ENCODE peak calls at places on chromosomes 1 and 21, in four cellular contexts. U, T, C and G are unnamed samples.

GRCh38 chr1:220368352-220369265 is 96.4 kb upstream of the RAB3GAP2 start:
- DNase-seq in C (no peak), T (no peak), U (no peak), G (no peak)

GRCh38 chr1:162856260-162856659 is 4.7 kb downstream of the CCDC190 start:
- DNase-seq in C (no peak), U (no peak), T (no peak), G (no peak)

GRCh38 chr1:193070395-193070753 is 11.0 kb downstream of the RO60 start:
- DNase-seq in U (no peak), C (no peak), T (no peak), G (peak)

GRCh38 chr1:33966346-33967141 is 102.7 kb downstream of the HMGB4 start:
- DNase-seq in T (no peak), U (no peak), C (no peak), G (no peak)

GRCh38 chr1:53327183-53327941 is 508 bp downstream of the LRP8 start:
- DNase-seq in T (peak), U (no peak), C (peak), G (peak)

GRCh38 chr1:5865774-5866173 is 126.5 kb downstream of the NPHP4 start:
- DNase-seq in C (no peak), U (no peak), T (no peak), G (no peak)

GRCh38 chr21:42865361-42866160 is 13.8 kb downstream of the WDR4 start:
- DNase-seq in T (no peak), U (no peak), C (no peak), G (no peak)

GRCh38 chr1:153277852-153278251 is 18.4 kb downstream of the LORICRIN start:
- DNase-seq in U (no peak), C (peak), T (peak), G (peak)

GRCh38 chr1:107895403-107896181 is 69.4 kb downstream of the VAV3 start:
- DNase-seq in U (no peak), C (no peak), T (no peak), G (no peak)

GRCh38 chr1:204506091-204506968 is 9.9 kb upstream of the MDM4 start:
- DNase-seq in U (peak), T (peak), C (peak), G (peak)

GRCh38 chr1:61124078-61124477 is 41.7 kb downstream of the NFIA start:
- DNase-seq in C (no peak), T (no peak), U (no peak), G (no peak)

GRCh38 chr1:9473032-9473792 is 66.1 kb upstream of the SLC25A33 start:
- DNase-seq in T (peak), U (no peak), C (no peak), G (peak)

GRCh38 chr21:45979651-45980050 is 1.9 kb upstream of the COL6A1 start:
- DNase-seq in C (no peak), T (no peak), U (no peak), G (no peak)

GRCh38 chr1:32351859-32352745 is 10.2 kb downstream of the FAM229A start:
- DNase-seq in C (peak), U (no peak), T (peak), G (peak)

GRCh38 chr1:107220036-107220435 is 79.2 kb downstream of the NTNG1 start:
- DNase-seq in T (no peak), C (no peak), U (no peak), G (no peak)

GRCh38 chr1:8472668-8473067 is 154.8 kb downstream of the SLC45A1 start:
- DNase-seq in U (no peak), T (no peak), C (no peak), G (no peak)

GRCh38 chr1:27968692-27969091 is 8.9 kb downstream of the XKR8 start:
- DNase-seq in U (no peak), C (no peak), T (peak), G (no peak)

GRCh38 chr1:237851209-237851845 is 39.4 kb downstream of the ZP4 start:
- DNase-seq in C (peak), T (peak), U (no peak), G (peak)

GRCh38 chr1:71304125-71304524 is 223.3 kb upstream of the ZRANB2 start:
- DNase-seq in C (no peak), U (no peak), T (no peak), G (no peak)

GRCh38 chr1:156767879-156768608 is 709 bp downstream of the PRCC start:
- DNase-seq in C (no peak), U (no peak), T (peak), G (peak)

GRCh38 chr1:16165548-16165947 is 9.7 kb upstream of the EPHA2 start:
- DNase-seq in T (peak), U (no peak), C (no peak), G (no peak)

GRCh38 chr1:43530483-43531452 is at the start of gene PTPRF:
- DNase-seq in T (peak), C (no peak), U (no peak), G (peak)

GRCh38 chr1:67741786-67742185 is 56.8 kb downstream of the GADD45A start:
- DNase-seq in T (no peak), U (no peak), C (no peak), G (no peak)

GRCh38 chr1:227311389-227312001 is 6.8 kb downstream of the CDC42BPA start:
- DNase-seq in U (no peak), T (no peak), C (no peak), G (no peak)

GRCh38 chr21:38958940-38959685 is 153.4 kb downstream of the ETS2 start:
- DNase-seq in U (no peak), C (peak), T (peak), G (no peak)

GRCh38 chr1:44246806-44247205 is 33.5 kb downstream of the DMAP1 start:
- DNase-seq in U (no peak), T (no peak), C (no peak), G (no peak)

GRCh38 chr1:230982698-230983097 is 3.8 kb downstream of the ARV1 start:
- DNase-seq in C (no peak), U (no peak), T (no peak), G (no peak)

GRCh38 chr1:223815865-223816264 is 29.9 kb downstream of the TP53BP2 start:
- DNase-seq in U (no peak), T (no peak), C (no peak), G (no peak)
- TF ChIP-seq CHD4 in U (no peak), T (no peak), C (no peak), G (no peak)

DNA sequence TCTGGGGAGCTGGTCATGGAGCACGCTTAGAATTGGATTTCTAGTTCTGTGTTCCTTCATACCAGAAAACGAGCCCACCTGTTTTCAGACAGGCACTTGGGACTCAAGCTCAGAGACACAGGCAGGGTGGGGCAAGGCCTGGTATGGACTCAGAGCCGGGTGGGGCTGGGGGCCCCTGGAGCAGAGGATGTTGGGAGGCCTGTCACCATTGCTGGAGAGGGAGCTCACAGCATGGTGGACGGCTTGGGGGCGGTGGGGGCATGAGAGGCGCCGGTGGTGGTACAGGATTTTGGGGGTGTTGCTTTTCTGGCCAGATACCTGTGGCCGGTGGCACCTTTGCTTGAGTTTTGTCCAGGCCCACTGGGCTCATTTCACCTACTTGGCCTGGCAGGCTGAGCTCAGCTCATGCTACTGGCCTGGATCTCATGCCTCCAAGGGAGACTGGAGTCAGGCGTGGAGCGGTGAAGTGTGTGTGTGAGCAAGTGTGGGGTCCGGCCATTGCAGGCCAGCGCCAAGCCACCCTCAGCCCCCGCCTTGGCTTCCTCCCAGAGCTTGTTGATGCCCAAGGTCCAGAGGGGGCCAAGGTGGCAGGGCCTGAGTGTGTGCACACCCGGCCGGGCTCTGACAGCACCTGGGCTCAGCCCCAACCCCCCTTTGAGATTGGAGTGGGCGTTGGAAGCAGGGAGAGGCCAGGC is 8.7 kb downstream of the SLX9 start:
- DNase-seq in C (no peak), U (no peak), T (no peak), G (no peak)
- TF ChIP-seq CHD4 in C (no peak), U (no peak), T (no peak), G (no peak)

GRCh38 chr1:26855636-26856035 is 7.3 kb upstream of the SFN start:
- DNase-seq in T (no peak), C (no peak), U (no peak), G (no peak)
- TF ChIP-seq CHD4 in T (no peak), C (no peak), U (no peak), G (no peak)

DNA sequence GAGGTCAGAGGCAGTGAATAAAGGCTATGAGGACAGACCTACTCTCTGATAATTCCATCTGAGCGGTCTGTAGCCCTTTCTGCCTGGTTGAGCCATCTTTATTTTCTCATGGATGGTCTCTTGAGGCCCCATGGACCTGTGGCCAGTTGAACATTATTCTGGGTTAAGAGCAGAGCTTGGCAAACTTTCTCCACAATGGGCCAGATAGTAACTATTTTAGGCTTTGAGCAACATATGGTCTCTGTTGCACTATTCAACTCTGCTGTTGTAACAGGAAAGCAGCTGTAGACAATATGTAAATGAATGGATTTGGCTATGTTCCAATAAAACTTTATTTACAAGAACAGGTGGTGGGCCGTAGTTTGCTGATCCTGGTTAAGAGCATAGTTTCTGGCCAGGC is 62.7 kb downstream of the KAZN start:
- DNase-seq in C (no peak), U (no peak), T (no peak), G (no peak)
- TF ChIP-seq CHD4 in C (no peak), U (no peak), T (no peak), G (no peak)

GRCh38 chr1:39213511-39214002 is 9.1 kb downstream of the MACF1 start:
- DNase-seq in U (no peak), T (no peak), C (no peak), G (no peak)

GRCh38 chr1:39212499-39212898 is 8.0 kb downstream of the MACF1 start:
- DNase-seq in T (no peak), U (no peak), C (no peak), G (no peak)

GRCh38 chr1:39214714-39214997 is 10.2 kb downstream of the MACF1 start:
- DNase-seq in U (no peak), C (no peak), T (no peak), G (no peak)

GRCh38 chr1:39214998-39215873 is 10.7 kb downstream of the MACF1 start:
- DNase-seq in T (no peak), C (peak), U (peak), G (peak)

DNA sequence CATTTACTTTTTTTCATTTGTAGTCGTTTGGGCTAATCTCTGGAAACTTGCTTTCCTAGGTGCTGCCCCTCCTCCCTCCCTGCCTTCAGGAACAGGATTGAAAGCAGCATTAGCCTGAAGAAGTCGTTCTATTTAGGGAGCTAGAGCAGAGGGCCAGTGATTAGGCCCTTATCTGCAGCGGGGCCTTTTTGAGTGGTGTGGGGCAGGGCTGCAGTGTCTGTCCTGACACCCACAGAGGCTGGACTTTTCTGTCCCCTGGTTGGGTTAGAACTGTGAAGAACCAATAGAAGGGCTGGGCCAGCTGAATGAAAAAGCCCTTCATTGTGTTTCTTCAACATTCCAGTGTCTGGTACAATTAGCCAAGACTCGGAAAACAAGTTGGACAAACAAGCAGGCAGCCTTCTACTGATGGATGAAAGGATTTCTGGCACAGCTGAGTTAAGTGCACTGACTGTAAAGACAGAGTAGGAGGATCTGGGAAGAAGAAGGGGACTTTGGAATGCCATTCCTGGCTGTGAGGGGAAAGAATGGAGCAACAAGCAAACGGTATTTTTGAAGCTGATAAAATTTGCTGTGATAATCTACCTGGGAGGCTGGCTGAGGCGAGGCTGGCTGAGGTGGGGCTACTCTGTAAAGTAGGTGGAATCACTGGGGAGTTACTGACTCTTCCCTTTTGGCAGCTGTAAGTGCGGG is 9.7 kb downstream of the MACF1 start:
- DNase-seq in U (no peak), C (peak), T (no peak), G (peak)
- TF ChIP-seq CHD4 in U (no peak), C (no peak), T (no peak), G (no peak)

GRCh38 chr1:173661763-173662162 is 7.9 kb downstream of the ANKRD45 start:
- DNase-seq in T (no peak), U (no peak), C (no peak), G (no peak)
- TF ChIP-seq CHD4 in T (no peak), U (no peak), C (no peak), G (no peak)

GRCh38 chr1:158071106-158071505 is 77.7 kb downstream of the KIRREL1 start:
- DNase-seq in U (no peak), T (no peak), C (no peak), G (no peak)
- TF ChIP-seq CHD4 in U (no peak), T (no peak), C (no peak), G (no peak)

DNA sequence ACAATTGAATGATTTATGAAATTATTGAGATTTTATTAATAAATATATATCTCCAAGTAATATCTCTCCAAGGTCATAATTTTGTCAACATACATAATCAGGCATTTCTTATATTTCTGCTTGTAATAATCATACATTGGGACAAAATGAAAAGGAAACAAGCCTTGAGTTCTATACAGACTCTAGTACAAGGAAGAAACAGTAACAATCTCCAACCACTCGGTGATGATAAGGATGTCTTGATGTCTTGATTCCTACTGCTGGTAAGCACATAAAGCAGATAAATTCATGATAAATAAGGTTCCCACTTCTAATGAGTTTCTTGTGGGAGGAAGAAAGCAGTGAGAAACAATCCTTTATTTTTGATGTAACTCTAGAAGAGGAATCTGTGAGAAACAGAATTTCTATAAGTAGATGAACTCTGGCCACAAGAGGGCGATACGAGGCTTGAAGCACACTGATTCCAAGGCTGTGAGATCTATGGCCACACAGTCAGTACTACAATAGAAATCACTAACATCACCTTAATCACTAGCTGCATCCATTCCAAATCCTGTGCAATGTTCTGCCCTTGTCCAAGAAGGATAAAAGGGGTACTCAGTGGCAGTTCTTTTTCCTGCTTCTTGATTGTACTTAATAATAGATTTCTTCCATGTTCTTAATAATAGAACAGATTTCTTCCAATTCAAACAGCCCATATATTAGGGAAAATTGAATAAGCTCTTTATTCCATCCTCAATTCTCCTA is 41.4 kb upstream of the LRRC8B start:
- DNase-seq in C (peak), U (peak), T (peak), G (peak)
- TF ChIP-seq CHD4 in C (no peak), U (no peak), T (no peak), G (no peak)